ENCODE peak calls at places on chromosomes 11 and 22, in four cellular contexts. F, D, C and X are unnamed samples. For H3K36me3, the result is how much of the 10 kb centered on the place peaks cover.

GRCh38 chr11:12094872-12095800 is 15.3 kb upstream of the MICAL2 start:
- DNase-seq in D (peak), F (no peak), C (no peak), X (no peak)

GRCh38 chr11:76588455-76589325 is 81.9 kb downstream of the LRRC32 start:
- DNase-seq in D (no peak), F (no peak), C (no peak), X (no peak)

GRCh38 chr11:84685149-84685548 is 942.0 kb downstream of the DLG2 start:
- DNase-seq in F (no peak), C (no peak), D (no peak), X (no peak)

GRCh38 chr11:122375687-122376399 is 259.8 kb upstream of the BLID start:
- DNase-seq in D (no peak), F (peak), C (no peak), X (no peak)

GRCh38 chr11:3191586-3192324 is 26.6 kb upstream of the OSBPL5 start:
- DNase-seq in C (no peak), D (no peak), F (no peak), X (no peak)

GRCh38 chr11:116696381-116696941 is 76.3 kb downstream of the BUD13 start:
- DNase-seq in F (no peak), D (no peak), C (no peak), X (no peak)

GRCh38 chr22:32237905-32238304 is 17.2 kb downstream of the SLC5A4 start:
- DNase-seq in C (no peak), F (no peak), D (no peak), X (peak)

GRCh38 chr11:111066861-111067260 is 178.7 kb upstream of the POU2AF2 start:
- DNase-seq in F (no peak), D (no peak), C (no peak), X (no peak)

GRCh38 chr22:42930810-42931420 is 73.8 kb upstream of the ARFGAP3 start:
- DNase-seq in D (no peak), C (peak), F (no peak), X (no peak)

GRCh38 chr22:30969532-30970355 is 679 bp downstream of the TUG1 start:
- DNase-seq in D (peak), F (no peak), C (peak), X (peak)

GRCh38 chr22:30855677-30856518 is 112.7 kb downstream of the MORC2 start:
- DNase-seq in C (no peak), D (no peak), F (no peak), X (no peak)

GRCh38 chr11:82775736-82776346 is 42.2 kb upstream of the FAM181B start:
- DNase-seq in D (peak), F (no peak), C (peak), X (peak)

GRCh38 chr22:32802291-32802826 is 854 bp downstream of the TIMP3 start:
- DNase-seq in C (no peak), D (no peak), F (no peak), X (no peak)

GRCh38 chr11:72446929-72447753 is 12.8 kb upstream of the CLPB start:
- DNase-seq in D (peak), C (peak), F (no peak), X (peak)

GRCh38 chr22:29344137-29344536 is 28.6 kb upstream of the RASL10A start:
- DNase-seq in F (no peak), C (peak), D (no peak), X (no peak)

GRCh38 chr11:46270707-46271106 is 6.8 kb upstream of the CREB3L1 start:
- DNase-seq in D (no peak), F (no peak), C (no peak), X (no peak)

GRCh38 chr22:37007666-37008065 is 11.6 kb downstream of the TST start:
- DNase-seq in F (no peak), D (no peak), C (no peak), X (peak)

GRCh38 chr11:67355023-67355793 is 1.9 kb upstream of the POLD4 start:
- DNase-seq in D (no peak), F (no peak), C (no peak), X (no peak)

GRCh38 chr11:104957280-104957679 is 11.1 kb downstream of the CASP4 start:
- DNase-seq in C (no peak), D (no peak), F (no peak), X (no peak)

GRCh38 chr11:66221726-66222236 is 46.7 kb upstream of the RAB1B start:
- DNase-seq in D (no peak), F (peak), C (no peak), X (no peak)

GRCh38 chr11:121892131-121892681 is 223.8 kb downstream of the BLID start:
- DNase-seq in F (no peak), D (no peak), C (no peak), X (peak)

GRCh38 chr11:10366568-10367331 is 61.9 kb downstream of the ADM start:
- DNase-seq in F (peak), C (peak), D (peak), X (peak)

GRCh38 chr11:57427692-57428082 is 766 bp upstream of the SLC43A3 start:
- DNase-seq in F (no peak), C (no peak), D (no peak), X (no peak)
- TF ChIP-seq JUNB in F (no peak), C (no peak), D (no peak), X (no peak)

DNA sequence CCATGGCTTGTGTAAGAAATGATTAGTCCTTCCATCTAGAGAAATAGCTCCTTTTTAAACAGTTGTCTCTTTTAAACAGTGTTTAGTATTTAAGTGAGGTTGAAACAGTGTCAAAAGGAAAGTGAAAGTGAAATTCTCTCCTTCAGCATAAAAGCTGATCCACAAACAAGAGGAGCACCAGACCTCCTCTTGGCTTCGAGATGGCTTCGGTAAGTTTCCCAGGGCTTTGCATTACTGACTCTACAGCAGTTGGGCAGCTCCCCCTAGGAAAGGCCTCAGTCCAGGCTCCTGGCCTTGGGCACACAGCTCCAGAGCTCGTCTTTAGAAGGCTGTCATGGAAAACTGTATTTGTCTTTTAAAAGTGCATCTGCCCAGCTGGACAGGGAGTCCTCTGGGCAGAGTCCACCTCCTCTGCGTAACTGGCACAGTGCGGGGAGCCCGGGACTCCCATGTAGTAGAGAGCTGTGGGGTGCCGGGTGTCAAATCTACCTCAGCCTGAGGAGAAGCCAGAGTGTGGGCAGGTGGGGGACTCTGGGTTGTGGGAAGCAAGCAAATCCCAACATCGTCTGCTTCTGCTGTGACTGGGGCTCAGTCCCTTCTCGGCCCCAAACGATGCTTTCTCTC is at the start of gene PLAAT4:
- DNase-seq in F (peak), D (no peak), C (peak), X (no peak)
- H3K4me3 ChIP-seq in F (peak), D (no peak), C (peak), X (no peak)

DNA sequence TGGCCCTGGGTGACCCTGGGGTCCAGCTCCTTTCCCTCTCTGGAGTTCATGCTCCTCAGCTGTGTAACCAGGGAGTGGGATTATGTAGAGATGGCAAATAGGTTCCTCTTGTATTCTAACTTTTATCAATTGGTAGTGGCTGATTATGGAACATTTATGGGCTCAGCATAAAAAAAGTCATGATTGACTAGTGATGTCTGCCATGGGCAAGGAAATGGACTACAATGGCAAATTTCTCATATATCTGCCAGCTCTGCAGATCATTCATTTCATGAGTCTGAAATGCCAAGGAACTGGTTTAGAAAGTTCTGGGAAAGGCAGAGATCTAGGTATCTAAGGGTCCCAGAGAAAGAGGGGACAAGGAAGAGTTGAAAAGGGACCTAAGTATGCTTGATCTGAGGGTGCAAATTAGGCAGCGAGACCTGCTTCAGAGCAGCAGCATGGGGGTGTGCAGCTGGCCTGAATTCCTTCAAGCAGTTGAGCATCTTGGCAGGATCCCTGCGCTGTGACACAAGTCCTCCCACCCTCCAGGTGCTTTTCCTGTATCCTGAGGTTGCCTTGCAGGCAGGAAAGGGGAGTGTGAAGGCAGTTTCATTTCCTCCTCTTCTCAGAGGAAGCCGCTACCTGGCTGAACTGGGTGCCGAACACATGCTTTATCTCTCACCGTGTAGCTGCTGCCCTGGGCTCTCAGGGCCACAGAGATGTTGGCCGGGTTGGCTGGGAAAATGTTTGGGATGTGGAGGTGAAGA is 10.4 kb downstream of the SLC15A3 start:
- DNase-seq in D (no peak), F (no peak), C (no peak), X (no peak)
- H3K36me3 ChIP-seq in D (under half), F (under half), C (under half), X (under half)

GRCh38 chr11:87076874-87077429 is 39.2 kb downstream of the TMEM135 start:
- DNase-seq in C (peak), F (no peak), D (no peak), X (no peak)
- TF ChIP-seq JUNB in C (no peak), F (no peak), D (no peak), X (no peak)